ENCODE peak calls at places on chromosomes 6 and 20, in five cellular contexts. One of them, this sample, is unnamed.
A peak's percentile ranks its signal among the peaks of the same experiment; 100 is the strongest.

GRCh38 chr6:64415936-64416335 is 780.3 kb downstream of the PHF3 start:
- DNase-seq in A549: no peak
- DNase-seq in cardiac septum: no peak
- DNase-seq in Ammon's horn: peak; percentile 2
- DNase-seq in activated naive CD4-positive, alpha-beta T cell treated with anti-CD3 and anti-CD28 coated beads, Interleukin-2, amount 50 U/mL, for 72 hours: no peak
- DNase-seq in this sample: no peak

GRCh38 chr6:130675072-130675471 is 152.1 kb upstream of the SMLR1 start:
- DNase-seq in A549: no peak
- DNase-seq in cardiac septum: no peak
- DNase-seq in Ammon's horn: no peak
- DNase-seq in activated naive CD4-positive, alpha-beta T cell treated with anti-CD3 and anti-CD28 coated beads, Interleukin-2, amount 50 U/mL, for 72 hours: no peak
- DNase-seq in this sample: no peak

GRCh38 chr6:89082439-89082838 is 1.9 kb downstream of the PNRC1 start:
- DNase-seq in A549: no peak
- DNase-seq in cardiac septum: no peak
- DNase-seq in Ammon's horn: peak; percentile 11
- DNase-seq in activated naive CD4-positive, alpha-beta T cell treated with anti-CD3 and anti-CD28 coated beads, Interleukin-2, amount 50 U/mL, for 72 hours: no peak
- DNase-seq in this sample: no peak

GRCh38 chr6:164322533-164322932 is 908.0 kb downstream of the QKI start:
- DNase-seq in A549: no peak
- DNase-seq in cardiac septum: no peak
- DNase-seq in Ammon's horn: no peak
- DNase-seq in activated naive CD4-positive, alpha-beta T cell treated with anti-CD3 and anti-CD28 coated beads, Interleukin-2, amount 50 U/mL, for 72 hours: no peak
- DNase-seq in this sample: peak; percentile 88

GRCh38 chr6:52390361-52390727 is 28.4 kb downstream of the PAQR8 start:
- DNase-seq in A549: no peak
- DNase-seq in cardiac septum: no peak
- DNase-seq in Ammon's horn: no peak
- DNase-seq in activated naive CD4-positive, alpha-beta T cell treated with anti-CD3 and anti-CD28 coated beads, Interleukin-2, amount 50 U/mL, for 72 hours: peak; percentile 38
- DNase-seq in this sample: peak; percentile 37

GRCh38 chr20:36658300-36658699 is 12.3 kb upstream of the SLA2 start:
- DNase-seq in A549: no peak
- DNase-seq in cardiac septum: no peak
- DNase-seq in Ammon's horn: no peak
- DNase-seq in activated naive CD4-positive, alpha-beta T cell treated with anti-CD3 and anti-CD28 coated beads, Interleukin-2, amount 50 U/mL, for 72 hours: no peak
- DNase-seq in this sample: no peak

GRCh38 chr20:48901326-48901725 is 20.2 kb upstream of the ARFGEF2 start:
- DNase-seq in A549: no peak
- DNase-seq in cardiac septum: no peak
- DNase-seq in Ammon's horn: no peak
- DNase-seq in activated naive CD4-positive, alpha-beta T cell treated with anti-CD3 and anti-CD28 coated beads, Interleukin-2, amount 50 U/mL, for 72 hours: no peak
- DNase-seq in this sample: no peak

GRCh38 chr6:106102034-106102433 is 15.9 kb downstream of the PRDM1 start:
- DNase-seq in A549: no peak
- DNase-seq in cardiac septum: no peak
- DNase-seq in Ammon's horn: no peak
- DNase-seq in activated naive CD4-positive, alpha-beta T cell treated with anti-CD3 and anti-CD28 coated beads, Interleukin-2, amount 50 U/mL, for 72 hours: peak; percentile 42
- DNase-seq in this sample: no peak

GRCh38 chr6:165807249-165807951 is 144.4 kb upstream of the PDE10A start:
- DNase-seq in A549: no peak
- DNase-seq in cardiac septum: no peak
- DNase-seq in Ammon's horn: no peak
- DNase-seq in activated naive CD4-positive, alpha-beta T cell treated with anti-CD3 and anti-CD28 coated beads, Interleukin-2, amount 50 U/mL, for 72 hours: no peak
- DNase-seq in this sample: no peak

GRCh38 chr6:161233986-161234620 is 39.8 kb downstream of the AGPAT4 start:
- DNase-seq in A549: no peak
- DNase-seq in cardiac septum: no peak
- DNase-seq in Ammon's horn: peak; percentile 71
- DNase-seq in activated naive CD4-positive, alpha-beta T cell treated with anti-CD3 and anti-CD28 coated beads, Interleukin-2, amount 50 U/mL, for 72 hours: no peak
- DNase-seq in this sample: no peak

GRCh38 chr6:799769-800168 is 106.8 kb upstream of the EXOC2 start:
- DNase-seq in A549: no peak
- DNase-seq in cardiac septum: no peak
- DNase-seq in Ammon's horn: no peak
- DNase-seq in activated naive CD4-positive, alpha-beta T cell treated with anti-CD3 and anti-CD28 coated beads, Interleukin-2, amount 50 U/mL, for 72 hours: no peak
- DNase-seq in this sample: no peak

GRCh38 chr6:84074988-84075781 is 41.6 kb downstream of the MRAP2 start:
- DNase-seq in A549: no peak
- DNase-seq in cardiac septum: no peak
- DNase-seq in Ammon's horn: no peak
- DNase-seq in activated naive CD4-positive, alpha-beta T cell treated with anti-CD3 and anti-CD28 coated beads, Interleukin-2, amount 50 U/mL, for 72 hours: no peak
- DNase-seq in this sample: no peak

GRCh38 chr6:48560408-48560807 is 449.4 kb upstream of the PTCHD4 start:
- DNase-seq in A549: no peak
- DNase-seq in cardiac septum: no peak
- DNase-seq in Ammon's horn: no peak
- DNase-seq in activated naive CD4-positive, alpha-beta T cell treated with anti-CD3 and anti-CD28 coated beads, Interleukin-2, amount 50 U/mL, for 72 hours: no peak
- DNase-seq in this sample: no peak